ENCODE peak calls at places on chromosomes 7 and 10, in four cellular contexts. B is lung, R is lower lobe of right lung, Q is ACHN. L is an unnamed sample.
A peak's percentile ranks its signal among the peaks of the same experiment; 100 is the strongest.

GRCh38 chr7:96273716-96274115 is 48.2 kb downstream of the SLC25A13 start:
- DNase-seq in Q (no peak), R (no peak), B (no peak), L (no peak)

GRCh38 chr10:8502611-8503010 is 448.1 kb downstream of the GATA3 start:
- DNase-seq in B (no peak), Q (no peak), R (no peak), L (no peak)

GRCh38 chr10:14360951-14361350 is 30.2 kb upstream of the FRMD4A start:
- DNase-seq in B (no peak), Q (no peak), R (no peak), L (no peak)

GRCh38 chr7:50197547-50197946 is 104.5 kb upstream of the ZPBP start:
- DNase-seq in R (no peak), B (no peak), Q (peak; percentile 14), L (peak; percentile 47)

GRCh38 chr7:8597565-8597964 is 164.2 kb downstream of the NXPH1 start:
- DNase-seq in Q (no peak), B (no peak), R (no peak), L (no peak)

GRCh38 chr7:93622036-93622714 is 47.7 kb upstream of the CALCR start:
- DNase-seq in B (no peak), R (no peak), Q (peak; percentile 90), L (no peak)

GRCh38 chr7:83976302-83976701 is 218.3 kb downstream of the SEMA3A start:
- DNase-seq in R (no peak), Q (peak; percentile 64), B (no peak), L (no peak)

GRCh38 chr7:93314449-93314848 is 82.3 kb downstream of the VPS50 start:
- DNase-seq in B (no peak), R (no peak), Q (no peak), L (no peak)

L was measured in activated gamma-delta T cell treated with Interleukin-2 at 50 U/mL for 16 hours.